ENCODE peak calls at places on chromosomes 4 and X, in nine cellular contexts. One of them, this sample, is unnamed.

GRCh38 chr4:1206299-1207156 is 34.1 kb upstream of the SPON2 start:
- DNase-seq in A549: no peak
- DNase-seq in uterus: peak
- DNase-seq in sigmoid colon: peak
- DNase-seq in CD4-positive, alpha-beta memory T cell: no peak
- DNase-seq in tibial artery: no peak
- DNase-seq in testis: no peak
- DNase-seq in psoas muscle: no peak
- DNase-seq in cardiac muscle cell: no peak
- DNase-seq in this sample: peak

GRCh38 chrX:19674041-19674769 is 158.9 kb upstream of the MAP3K15 start:
- DNase-seq in A549: no peak
- DNase-seq in uterus: no peak
- DNase-seq in sigmoid colon: no peak
- DNase-seq in CD4-positive, alpha-beta memory T cell: no peak
- DNase-seq in tibial artery: no peak
- DNase-seq in testis: no peak
- DNase-seq in psoas muscle: no peak
- DNase-seq in cardiac muscle cell: no peak
- DNase-seq in this sample: no peak

GRCh38 chr4:141636077-141636770 is at the start of gene IL15:
- DNase-seq in A549: peak
- DNase-seq in uterus: peak
- DNase-seq in sigmoid colon: peak
- DNase-seq in CD4-positive, alpha-beta memory T cell: peak
- DNase-seq in tibial artery: peak
- DNase-seq in testis: peak
- DNase-seq in psoas muscle: peak
- DNase-seq in cardiac muscle cell: peak
- DNase-seq in this sample: peak

GRCh38 chr4:186201535-186202230 is 10.3 kb downstream of the CYP4V2 start:
- DNase-seq in A549: peak
- DNase-seq in uterus: no peak
- DNase-seq in sigmoid colon: no peak
- DNase-seq in CD4-positive, alpha-beta memory T cell: peak
- DNase-seq in tibial artery: no peak
- DNase-seq in testis: peak
- DNase-seq in psoas muscle: no peak
- DNase-seq in cardiac muscle cell: peak
- DNase-seq in this sample: peak

GRCh38 chrX:152895724-152896420 is 2.0 kb upstream of the ZNF185 start:
- DNase-seq in A549: no peak
- DNase-seq in uterus: no peak
- DNase-seq in sigmoid colon: no peak
- DNase-seq in CD4-positive, alpha-beta memory T cell: no peak
- DNase-seq in tibial artery: no peak
- DNase-seq in testis: no peak
- DNase-seq in psoas muscle: no peak
- DNase-seq in cardiac muscle cell: no peak
- DNase-seq in this sample: peak

GRCh38 chrX:123749643-123750042 is 16.8 kb upstream of the THOC2 start:
- DNase-seq in A549: no peak
- DNase-seq in uterus: no peak
- DNase-seq in sigmoid colon: no peak
- DNase-seq in CD4-positive, alpha-beta memory T cell: no peak
- DNase-seq in tibial artery: no peak
- DNase-seq in testis: no peak
- DNase-seq in psoas muscle: no peak
- DNase-seq in cardiac muscle cell: no peak
- DNase-seq in this sample: no peak

GRCh38 chr4:86033171-86033570 is 326.7 kb downstream of the MAPK10 start:
- DNase-seq in A549: no peak
- DNase-seq in uterus: peak
- DNase-seq in sigmoid colon: peak
- DNase-seq in CD4-positive, alpha-beta memory T cell: no peak
- DNase-seq in tibial artery: peak
- DNase-seq in testis: peak
- DNase-seq in psoas muscle: peak
- DNase-seq in cardiac muscle cell: peak
- DNase-seq in this sample: no peak

GRCh38 chrX:18994713-18995112 is 10.8 kb upstream of the PHKA2 start:
- DNase-seq in A549: peak
- DNase-seq in uterus: no peak
- DNase-seq in sigmoid colon: no peak
- DNase-seq in CD4-positive, alpha-beta memory T cell: no peak
- DNase-seq in tibial artery: no peak
- DNase-seq in testis: no peak
- DNase-seq in psoas muscle: no peak
- DNase-seq in cardiac muscle cell: no peak
- DNase-seq in this sample: no peak

GRCh38 chrX:22378296-22378695 is 105.6 kb downstream of the CBLL2 start:
- DNase-seq in A549: no peak
- DNase-seq in uterus: no peak
- DNase-seq in sigmoid colon: no peak
- DNase-seq in CD4-positive, alpha-beta memory T cell: no peak
- DNase-seq in tibial artery: no peak
- DNase-seq in testis: no peak
- DNase-seq in psoas muscle: no peak
- DNase-seq in cardiac muscle cell: no peak
- DNase-seq in this sample: no peak

GRCh38 chr4:2462218-2462991 is 6.5 kb upstream of the RNF4 start:
- DNase-seq in A549: peak
- DNase-seq in uterus: peak
- DNase-seq in sigmoid colon: peak
- DNase-seq in CD4-positive, alpha-beta memory T cell: peak
- DNase-seq in tibial artery: peak
- DNase-seq in testis: peak
- DNase-seq in psoas muscle: peak
- DNase-seq in cardiac muscle cell: peak
- DNase-seq in this sample: peak
- H3K4me3 ChIP-seq in A549: peak
- H3K4me3 ChIP-seq in uterus: peak
- H3K4me3 ChIP-seq in sigmoid colon: peak
- H3K4me3 ChIP-seq in CD4-positive, alpha-beta memory T cell: no peak
- H3K4me3 ChIP-seq in tibial artery: peak
- H3K4me3 ChIP-seq in testis: peak
- H3K4me3 ChIP-seq in psoas muscle: peak
- H3K4me3 ChIP-seq in cardiac muscle cell: peak
- H3K4me3 ChIP-seq in this sample: peak

DNA sequence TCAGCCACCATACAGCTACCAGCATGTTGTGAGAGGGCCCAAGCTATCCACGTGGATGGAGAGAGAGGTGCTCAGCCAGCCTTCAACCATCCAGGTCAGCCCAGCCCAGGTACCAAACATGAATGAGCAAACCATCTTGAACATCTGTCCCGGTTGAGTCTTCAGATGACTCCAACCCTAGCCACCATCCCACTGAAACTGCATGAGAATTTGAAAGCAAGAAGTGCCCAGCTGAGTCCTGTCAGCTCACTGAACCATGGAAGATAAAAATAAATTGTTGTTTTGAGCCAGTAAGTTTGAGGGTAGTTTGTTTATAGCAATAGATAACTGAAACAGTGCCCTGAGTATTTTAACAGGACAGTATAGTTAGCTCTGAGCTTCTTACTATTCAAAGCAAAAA is 7.3 kb upstream of the SEL1L3 start:
- DNase-seq in A549: no peak
- DNase-seq in uterus: no peak
- DNase-seq in sigmoid colon: no peak
- DNase-seq in CD4-positive, alpha-beta memory T cell: no peak
- DNase-seq in tibial artery: no peak
- DNase-seq in testis: no peak
- DNase-seq in psoas muscle: no peak
- DNase-seq in cardiac muscle cell: no peak
- DNase-seq in this sample: no peak
- H3K27ac ChIP-seq in A549: no peak
- H3K27ac ChIP-seq in uterus: no peak
- H3K27ac ChIP-seq in sigmoid colon: no peak
- H3K27ac ChIP-seq in CD4-positive, alpha-beta memory T cell: no peak
- H3K27ac ChIP-seq in tibial artery: no peak
- H3K27ac ChIP-seq in testis: no peak
- H3K27ac ChIP-seq in psoas muscle: no peak
- H3K27ac ChIP-seq in cardiac muscle cell: no peak
- H3K27ac ChIP-seq in this sample: no peak

GRCh38 chr4:73836373-73837269 is at the start of gene CXCL6:
- DNase-seq in A549: no peak
- DNase-seq in uterus: no peak
- DNase-seq in sigmoid colon: peak
- DNase-seq in CD4-positive, alpha-beta memory T cell: no peak
- DNase-seq in tibial artery: no peak
- DNase-seq in testis: peak
- DNase-seq in psoas muscle: peak
- DNase-seq in cardiac muscle cell: peak
- DNase-seq in this sample: peak
- H3K4me3 ChIP-seq in A549: peak
- H3K4me3 ChIP-seq in uterus: peak
- H3K4me3 ChIP-seq in sigmoid colon: peak
- H3K4me3 ChIP-seq in CD4-positive, alpha-beta memory T cell: no peak
- H3K4me3 ChIP-seq in tibial artery: peak
- H3K4me3 ChIP-seq in testis: peak
- H3K4me3 ChIP-seq in psoas muscle: peak
- H3K4me3 ChIP-seq in cardiac muscle cell: no peak
- H3K4me3 ChIP-seq in this sample: peak

DNA sequence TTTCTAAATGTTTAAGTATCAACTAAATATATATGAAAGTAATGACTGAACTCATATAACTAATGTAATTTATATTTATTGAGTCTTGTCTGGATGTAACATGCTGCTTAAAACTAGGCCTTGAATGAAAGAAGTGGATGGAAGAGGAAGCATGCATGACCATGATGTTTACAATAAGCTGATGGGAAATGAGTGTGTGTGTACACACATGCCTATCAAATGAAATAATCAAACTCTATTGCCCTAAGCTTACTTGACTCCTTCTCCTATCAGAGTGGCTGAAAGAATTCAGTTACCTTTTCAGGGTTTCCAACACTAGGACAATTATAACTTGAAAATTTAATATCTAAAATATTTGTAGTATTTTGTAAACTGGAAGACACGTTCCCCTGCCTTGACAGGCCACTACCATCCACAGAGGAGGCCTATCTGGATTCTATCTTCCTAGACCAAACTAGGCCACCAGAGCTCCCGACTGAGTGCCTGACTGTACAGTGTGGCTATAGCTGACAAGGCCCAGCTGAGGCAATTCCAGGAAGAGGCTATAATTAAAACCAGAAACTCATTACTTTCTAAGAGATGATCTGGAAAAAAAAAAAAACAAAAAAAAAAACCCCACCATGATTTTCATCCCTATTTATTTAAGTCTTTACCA is 7.6 kb downstream of the ARSJ start:
- DNase-seq in A549: no peak
- DNase-seq in uterus: no peak
- DNase-seq in sigmoid colon: no peak
- DNase-seq in CD4-positive, alpha-beta memory T cell: no peak
- DNase-seq in tibial artery: no peak
- DNase-seq in testis: no peak
- DNase-seq in psoas muscle: no peak
- DNase-seq in cardiac muscle cell: no peak
- DNase-seq in this sample: no peak
- H3K27ac ChIP-seq in A549: no peak
- H3K27ac ChIP-seq in uterus: no peak
- H3K27ac ChIP-seq in sigmoid colon: no peak
- H3K27ac ChIP-seq in CD4-positive, alpha-beta memory T cell: no peak
- H3K27ac ChIP-seq in tibial artery: peak
- H3K27ac ChIP-seq in testis: no peak
- H3K27ac ChIP-seq in psoas muscle: no peak
- H3K27ac ChIP-seq in cardiac muscle cell: no peak
- H3K27ac ChIP-seq in this sample: no peak

This sample was measured in colonic mucosa.